ENCODE peak calls at places on chromosomes 13 and 19, in seven cellular contexts. R is astrocyte, I is fibroblast of lung, U is lower lobe of right lung, C is body of pancreas, J is cardiac muscle cell, W is thoracic aorta. X is an unnamed sample. For H3K4me1, the result is how much of the 10 kb centered on the place peaks cover.

GRCh38 chr13:67143544-67144115 is 86.5 kb downstream of the PCDH9 start:
- DNase-seq in W (no peak), R (no peak), U (no peak), C (no peak), J (no peak), I (no peak), X (no peak)

GRCh38 chr13:75745387-75745786 is 109.3 kb downstream of the LMO7 start:
- DNase-seq in J (no peak), C (no peak), U (no peak), I (no peak), R (no peak), W (no peak), X (no peak)

GRCh38 chr19:15928321-15928720 is 6.0 kb downstream of the CYP4F11 start:
- DNase-seq in J (no peak), W (no peak), R (no peak), I (no peak), U (no peak), C (no peak), X (no peak)

GRCh38 chr19:41965127-41965526 is 6.0 kb upstream of the RABAC1 start:
- DNase-seq in J (no peak), R (no peak), I (no peak), U (no peak), W (no peak), C (no peak), X (no peak)

GRCh38 chr13:76894401-76895110 is 8.4 kb upstream of the KCTD12 start:
- DNase-seq in W (no peak), C (peak), R (no peak), U (no peak), I (no peak), J (no peak), X (no peak)

GRCh38 chr13:29110003-29110402 is 289.9 kb downstream of the MTUS2 start:
- DNase-seq in U (no peak), R (no peak), J (no peak), I (no peak), W (no peak), C (no peak), X (no peak)

GRCh38 chr19:3365447-3366103 is 808 bp upstream of the NFIC start:
- DNase-seq in W (no peak), U (peak), J (no peak), R (peak), C (peak), I (no peak), X (peak)

GRCh38 chr19:30695171-30695875 is 323.1 kb downstream of the ZNF536 start:
- DNase-seq in U (no peak), J (peak), C (no peak), W (no peak), R (no peak), I (no peak), X (no peak)

GRCh38 chr19:5498817-5499535 is 43.8 kb downstream of the ZNRF4 start:
- DNase-seq in J (peak), U (no peak), R (no peak), W (no peak), I (no peak), C (no peak), X (no peak)

GRCh38 chr13:49026851-49027250 is 51.1 kb downstream of the FNDC3A start:
- DNase-seq in C (no peak), W (no peak), I (peak), R (no peak), U (no peak), J (no peak), X (no peak)

GRCh38 chr13:54110597-54110996 is 1082.0 kb downstream of the OLFM4 start:
- DNase-seq in J (no peak), W (no peak), I (no peak), C (no peak), R (no peak), U (no peak), X (no peak)

GRCh38 chr13:31824705-31825512 is 85.6 kb downstream of the RXFP2 start:
- DNase-seq in U (no peak), I (peak), J (no peak), C (no peak), W (no peak), R (peak), X (peak)

GRCh38 chr19:4691383-4691782 is 21.2 kb upstream of the MYDGF start:
- DNase-seq in I (no peak), W (no peak), U (peak), C (peak), R (no peak), J (no peak), X (no peak)

GRCh38 chr19:54331626-54332025 is 7.3 kb downstream of the LILRA4 start:
- DNase-seq in C (no peak), J (no peak), I (no peak), U (peak), R (no peak), W (no peak), X (no peak)

GRCh38 chr13:29362849-29363604 is 232.5 kb downstream of the SLC7A1 start:
- DNase-seq in U (no peak), C (peak), W (no peak), I (peak), J (peak), R (peak), X (peak)

GRCh38 chr19:52188822-52189744 is 769 bp upstream of the PPP2R1A start:
- DNase-seq in J (peak), R (no peak), U (peak), W (peak), C (no peak), I (no peak), X (peak)

GRCh38 chr13:41053384-41053826 is 7.9 kb upstream of the WBP4 start:
- DNase-seq in I (peak), C (peak), J (no peak), W (no peak), R (no peak), U (no peak), X (no peak)

GRCh38 chr19:20039203-20039723 is at the start of gene ZNF682:
- DNase-seq in R (peak), J (peak), U (peak), I (peak), W (peak), C (peak), X (peak)

DNA sequence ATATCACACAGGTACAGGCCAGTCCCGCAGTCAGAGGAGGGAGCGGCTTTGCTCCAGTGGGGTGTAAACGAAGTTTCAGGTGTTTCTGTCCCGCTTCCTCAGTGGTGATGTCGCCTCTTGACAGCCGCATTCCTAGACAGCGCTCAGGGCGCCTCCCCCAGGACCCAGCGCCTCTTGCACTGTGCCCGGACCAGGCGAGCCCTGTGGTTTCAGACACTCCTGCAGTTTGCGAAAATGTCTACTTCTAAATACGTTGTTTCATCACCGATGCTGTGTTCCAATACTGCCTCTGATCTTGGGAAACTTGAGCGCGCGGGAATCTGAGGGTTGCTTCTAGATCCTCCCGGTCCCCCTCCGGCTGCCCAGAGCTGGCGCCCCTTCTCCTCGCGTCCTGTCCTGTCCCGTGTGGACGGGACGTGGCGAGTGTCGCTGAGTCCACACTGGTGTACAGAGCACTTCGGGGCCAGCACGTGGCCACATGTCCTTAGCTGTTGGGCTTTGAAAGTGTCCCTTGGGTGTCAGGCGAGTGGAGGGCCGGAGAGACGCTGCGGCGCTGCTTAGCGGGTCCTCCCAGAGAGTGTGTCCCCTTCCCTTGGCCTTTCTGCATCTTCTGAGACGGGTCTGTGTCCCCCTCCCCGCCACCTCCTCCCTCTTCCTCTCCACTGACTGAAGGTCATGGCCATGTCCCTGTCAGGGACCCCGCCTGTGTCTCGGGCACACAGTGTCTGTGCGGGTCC is 14.6 kb upstream of the RPS15 start:
- DNase-seq in J (no peak), U (no peak), I (no peak), C (no peak), R (no peak), W (no peak), X (no peak)
- H3K4me1 ChIP-seq in J (under half), U (under half), I (under half), C (under half), R (under half), W (under half), X (under half)

DNA sequence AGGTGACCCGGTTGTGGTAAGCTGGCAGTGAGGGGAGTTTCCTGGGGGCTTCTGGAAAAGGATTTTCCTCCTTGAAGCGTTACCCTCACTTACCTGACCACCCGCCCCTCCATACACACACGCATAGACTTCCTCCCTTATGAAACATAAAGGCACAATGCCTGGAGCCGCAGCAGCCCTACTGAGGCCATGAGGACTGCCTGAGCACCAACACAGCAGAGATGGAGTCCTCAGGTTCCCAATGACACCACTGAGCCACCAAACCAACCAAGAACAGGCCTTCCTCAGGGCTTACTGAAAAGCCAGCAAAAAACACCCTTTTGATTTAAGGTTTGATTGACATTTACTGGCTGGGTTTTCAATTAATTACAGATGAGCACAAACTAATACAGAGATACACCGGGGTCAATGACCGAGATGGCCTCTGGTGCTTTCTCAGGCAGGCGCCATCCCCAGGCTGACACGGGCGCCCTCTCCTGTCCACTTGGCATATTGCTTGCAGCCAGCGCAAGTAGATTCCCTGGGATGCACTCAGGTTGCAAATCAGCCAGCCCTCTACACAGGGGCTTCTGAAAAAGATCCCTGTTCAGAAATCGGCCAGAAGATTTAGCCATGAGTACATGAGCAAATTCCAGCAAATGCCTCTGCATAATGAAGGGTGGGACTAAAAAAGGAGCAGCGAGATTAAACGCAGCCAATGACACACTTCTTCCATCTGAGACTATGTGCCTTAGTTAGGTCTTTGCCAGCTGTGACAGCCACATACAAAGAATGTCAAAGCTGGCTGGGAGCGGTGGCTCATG is 14.8 kb downstream of the OPA3 start:
- DNase-seq in W (no peak), R (no peak), I (peak), U (peak), J (peak), C (peak), X (peak)
- TF ChIP-seq CTCF in W (peak), R (peak), I (peak), U (peak), J (peak), C (peak), X (peak)

GRCh38 chr13:113823771-113824170 is 40.1 kb downstream of the GAS6 start:
- DNase-seq in C (no peak), J (no peak), I (no peak), W (no peak), U (no peak), R (no peak), X (no peak)
- H3K4me1 ChIP-seq in C (under half), J (under half), I (under half), W (under half), U (under half), R (under half), X (under half)

GRCh38 chr13:69579351-69579750 is 528.3 kb upstream of the ATXN8OS start:
- DNase-seq in I (no peak), U (no peak), W (no peak), C (no peak), R (no peak), J (peak), X (no peak)
- TF ChIP-seq CTCF in I (no peak), U (no peak), W (no peak), C (peak), R (no peak), J (no peak), X (peak)

GRCh38 chr13:23466144-23467002 is 32.9 kb upstream of the SACS start:
- DNase-seq in J (peak), I (peak), U (peak), W (peak), C (peak), R (peak), X (peak)
- H3K4me1 ChIP-seq in J (under half), I (under half), U (under half), W (under half), C (under half), R (under half), X (under half)

DNA sequence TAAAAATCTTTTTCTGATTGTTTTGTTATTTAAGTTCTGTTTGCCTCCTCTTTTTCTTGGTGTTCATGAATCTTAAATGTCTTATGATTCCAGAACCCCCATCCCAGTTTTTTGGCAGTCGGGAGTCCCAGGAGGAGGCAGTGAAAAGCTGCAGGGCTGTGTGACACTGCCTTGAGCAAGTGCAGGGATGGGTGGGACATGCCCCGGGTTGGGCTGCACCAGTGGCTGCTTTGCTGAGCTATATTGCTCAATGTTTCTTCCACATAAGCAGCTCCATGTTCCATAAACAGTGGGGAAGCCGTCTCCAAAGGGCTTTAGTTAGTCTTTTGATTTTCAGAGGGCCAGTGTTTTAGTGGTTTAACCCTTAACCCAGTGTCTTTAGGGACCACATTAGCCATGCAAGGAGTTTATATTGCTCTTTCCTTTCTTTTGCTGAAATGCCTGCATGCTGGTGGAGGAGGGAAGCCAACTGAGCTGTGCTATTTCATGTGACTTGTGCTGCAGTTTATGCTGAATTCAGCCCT is 13.0 kb downstream of the ATP8A2 start:
- DNase-seq in J (no peak), R (no peak), W (no peak), U (no peak), C (no peak), I (peak), X (no peak)
- TF ChIP-seq CTCF in J (no peak), R (no peak), W (no peak), U (no peak), C (no peak), I (no peak), X (no peak)

GRCh38 chr19:2077833-2078619 is 18.1 kb downstream of the MOB3A start:
- DNase-seq in R (no peak), U (no peak), W (no peak), I (no peak), C (no peak), J (no peak), X (no peak)

GRCh38 chr19:2076481-2077082 is 19.5 kb downstream of the MOB3A start:
- DNase-seq in I (no peak), R (no peak), U (no peak), J (no peak), W (no peak), C (no peak), X (no peak)

GRCh38 chr19:2079865-2080301 is 16.2 kb downstream of the MOB3A start:
- DNase-seq in R (no peak), W (no peak), C (no peak), J (no peak), U (no peak), I (no peak), X (no peak)

GRCh38 chr19:2079076-2079864 is 16.9 kb downstream of the MOB3A start:
- DNase-seq in J (no peak), R (no peak), C (no peak), U (no peak), I (no peak), W (no peak), X (no peak)

DNA sequence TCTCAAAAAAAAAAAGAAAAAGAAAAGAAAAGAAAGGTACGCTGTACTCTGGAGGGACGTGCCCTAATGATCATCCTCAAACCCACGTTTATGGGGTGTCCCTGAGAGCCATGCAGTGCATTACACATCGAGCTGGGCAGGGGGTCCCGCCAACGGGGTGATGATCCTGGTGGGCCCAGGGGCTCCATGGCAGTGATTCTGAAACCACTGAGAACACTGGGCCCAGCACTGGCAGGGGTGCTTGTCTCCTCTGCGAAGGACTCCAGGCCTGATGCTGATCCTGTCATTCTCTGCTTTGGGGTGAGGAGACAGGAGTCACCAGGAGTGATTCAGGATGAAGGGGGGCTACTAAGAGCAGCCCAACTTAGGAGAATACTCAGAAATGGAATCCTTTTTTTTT is 18.7 kb downstream of the MOB3A start:
- DNase-seq in I (no peak), W (no peak), U (no peak), J (no peak), C (no peak), R (no peak), X (no peak)
- H3K4me1 ChIP-seq in I (under half), W (under half), U (under half), J (under half), C (under half), R (under half), X (under half)